ENCODE peak calls at places on chromosomes 16 and 17, in nine cellular contexts. One of them, this sample, is unnamed.

GRCh38 chr17:9330140-9330902 is 245.3 kb downstream of the STX8 start:
- DNase-seq in gastrocnemius medialis: no peak
- DNase-seq in AG09309: no peak
- DNase-seq in CD8-positive, alpha-beta memory T cell: no peak
- DNase-seq in lower leg skin: no peak
- DNase-seq in suprapubic skin: no peak
- DNase-seq in GM12864: no peak
- DNase-seq in mesendoderm: peak; percentile 51
- DNase-seq in cardiac muscle cell: no peak
- DNase-seq in this sample: no peak

GRCh38 chr17:75835315-75835987 is 8.8 kb downstream of the UNC13D start:
- DNase-seq in lower leg skin: no peak
- DNase-seq in AG09309: no peak
- DNase-seq in gastrocnemius medialis: no peak
- DNase-seq in GM12864: no peak
- DNase-seq in CD8-positive, alpha-beta memory T cell: no peak
- DNase-seq in suprapubic skin: no peak
- DNase-seq in cardiac muscle cell: peak; percentile 36
- DNase-seq in mesendoderm: no peak
- DNase-seq in this sample: peak; percentile 72

GRCh38 chr16:68370921-68371651 is 60.3 kb downstream of the PRMT7 start:
- DNase-seq in gastrocnemius medialis: no peak
- DNase-seq in cardiac muscle cell: no peak
- DNase-seq in CD8-positive, alpha-beta memory T cell: peak; percentile 72
- DNase-seq in AG09309: no peak
- DNase-seq in GM12864: no peak
- DNase-seq in suprapubic skin: no peak
- DNase-seq in lower leg skin: no peak
- DNase-seq in mesendoderm: no peak
- DNase-seq in this sample: no peak

GRCh38 chr17:33927732-33928133 is 327.4 kb upstream of the CCL2 start:
- DNase-seq in mesendoderm: peak; percentile 50
- DNase-seq in suprapubic skin: no peak
- DNase-seq in AG09309: no peak
- DNase-seq in GM12864: no peak
- DNase-seq in lower leg skin: no peak
- DNase-seq in CD8-positive, alpha-beta memory T cell: no peak
- DNase-seq in gastrocnemius medialis: no peak
- DNase-seq in cardiac muscle cell: peak; percentile 6
- DNase-seq in this sample: peak; percentile 0

GRCh38 chr16:88539261-88539651 is 30.9 kb upstream of the ZC3H18 start:
- DNase-seq in lower leg skin: no peak
- DNase-seq in CD8-positive, alpha-beta memory T cell: no peak
- DNase-seq in mesendoderm: no peak
- DNase-seq in suprapubic skin: no peak
- DNase-seq in GM12864: no peak
- DNase-seq in cardiac muscle cell: no peak
- DNase-seq in gastrocnemius medialis: no peak
- DNase-seq in AG09309: no peak
- DNase-seq in this sample: no peak

GRCh38 chr16:1159325-1159972 is 6.5 kb downstream of the CACNA1H start:
- DNase-seq in cardiac muscle cell: no peak
- DNase-seq in gastrocnemius medialis: no peak
- DNase-seq in mesendoderm: no peak
- DNase-seq in lower leg skin: no peak
- DNase-seq in CD8-positive, alpha-beta memory T cell: no peak
- DNase-seq in suprapubic skin: no peak
- DNase-seq in AG09309: no peak
- DNase-seq in GM12864: no peak
- DNase-seq in this sample: no peak

GRCh38 chr16:21001262-21001661 is 100.7 kb downstream of the LYRM1 start:
- DNase-seq in gastrocnemius medialis: no peak
- DNase-seq in mesendoderm: peak; percentile 49
- DNase-seq in suprapubic skin: no peak
- DNase-seq in AG09309: no peak
- DNase-seq in cardiac muscle cell: peak; percentile 26
- DNase-seq in GM12864: no peak
- DNase-seq in lower leg skin: no peak
- DNase-seq in CD8-positive, alpha-beta memory T cell: no peak
- DNase-seq in this sample: peak; percentile 39

GRCh38 chr17:82631544-82631943 is 16.7 kb downstream of the WDR45B start:
- DNase-seq in AG09309: no peak
- DNase-seq in GM12864: no peak
- DNase-seq in lower leg skin: no peak
- DNase-seq in suprapubic skin: no peak
- DNase-seq in gastrocnemius medialis: no peak
- DNase-seq in CD8-positive, alpha-beta memory T cell: no peak
- DNase-seq in cardiac muscle cell: no peak
- DNase-seq in mesendoderm: no peak
- DNase-seq in this sample: no peak

GRCh38 chr17:17748604-17749003 is 67.3 kb downstream of the RAI1 start:
- DNase-seq in gastrocnemius medialis: no peak
- DNase-seq in CD8-positive, alpha-beta memory T cell: no peak
- DNase-seq in AG09309: no peak
- DNase-seq in suprapubic skin: no peak
- DNase-seq in GM12864: no peak
- DNase-seq in cardiac muscle cell: no peak
- DNase-seq in mesendoderm: no peak
- DNase-seq in lower leg skin: no peak
- DNase-seq in this sample: no peak

GRCh38 chr17:17749921-17750320 is 68.7 kb downstream of the RAI1 start:
- DNase-seq in AG09309: no peak
- DNase-seq in gastrocnemius medialis: no peak
- DNase-seq in mesendoderm: peak; percentile 95
- DNase-seq in lower leg skin: no peak
- DNase-seq in cardiac muscle cell: peak; percentile 38
- DNase-seq in GM12864: peak; percentile 66
- DNase-seq in suprapubic skin: no peak
- DNase-seq in CD8-positive, alpha-beta memory T cell: peak; percentile 67
- DNase-seq in this sample: peak; percentile 89

GRCh38 chr17:17750881-17751280 is 69.6 kb downstream of the RAI1 start:
- DNase-seq in lower leg skin: no peak
- DNase-seq in GM12864: peak; percentile 73
- DNase-seq in CD8-positive, alpha-beta memory T cell: peak; percentile 74
- DNase-seq in AG09309: no peak
- DNase-seq in gastrocnemius medialis: no peak
- DNase-seq in suprapubic skin: no peak
- DNase-seq in cardiac muscle cell: no peak
- DNase-seq in mesendoderm: no peak
- DNase-seq in this sample: no peak

GRCh38 chr17:17748179-17748578 is 66.9 kb downstream of the RAI1 start:
- DNase-seq in lower leg skin: no peak
- DNase-seq in mesendoderm: no peak
- DNase-seq in suprapubic skin: no peak
- DNase-seq in GM12864: no peak
- DNase-seq in CD8-positive, alpha-beta memory T cell: no peak
- DNase-seq in gastrocnemius medialis: no peak
- DNase-seq in AG09309: no peak
- DNase-seq in cardiac muscle cell: no peak
- DNase-seq in this sample: peak; percentile 30

GRCh38 chr17:17749025-17749772 is 67.9 kb downstream of the RAI1 start:
- DNase-seq in AG09309: no peak
- DNase-seq in gastrocnemius medialis: no peak
- DNase-seq in mesendoderm: peak; percentile 37
- DNase-seq in GM12864: no peak
- DNase-seq in CD8-positive, alpha-beta memory T cell: no peak
- DNase-seq in cardiac muscle cell: no peak
- DNase-seq in suprapubic skin: no peak
- DNase-seq in lower leg skin: no peak
- DNase-seq in this sample: peak; percentile 90
- H3K4me3 ChIP-seq in AG09309: no peak overlapping the region
- H3K4me3 ChIP-seq in gastrocnemius medialis: no peak overlapping the region
- H3K4me3 ChIP-seq in mesendoderm: no peak overlapping the region
- H3K4me3 ChIP-seq in GM12864: peak overlapping the region; percentile 53
- H3K4me3 ChIP-seq in CD8-positive, alpha-beta memory T cell: no peak overlapping the region
- H3K4me3 ChIP-seq in cardiac muscle cell: no peak overlapping the region
- H3K4me3 ChIP-seq in suprapubic skin: no peak overlapping the region
- H3K4me3 ChIP-seq in lower leg skin: no peak overlapping the region
- H3K4me3 ChIP-seq in this sample: peak overlapping the region; percentile 10

GRCh38 chr17:73304438-73304837 is 7.4 kb downstream of the CDC42EP4 start:
- DNase-seq in gastrocnemius medialis: no peak
- DNase-seq in CD8-positive, alpha-beta memory T cell: no peak
- DNase-seq in GM12864: no peak
- DNase-seq in AG09309: no peak
- DNase-seq in cardiac muscle cell: no peak
- DNase-seq in mesendoderm: peak; percentile 59
- DNase-seq in suprapubic skin: no peak
- DNase-seq in lower leg skin: no peak
- DNase-seq in this sample: no peak
- H3K4me3 ChIP-seq in gastrocnemius medialis: peak overlapping the region; percentile 51
- H3K4me3 ChIP-seq in CD8-positive, alpha-beta memory T cell: no peak overlapping the region
- H3K4me3 ChIP-seq in GM12864: no peak overlapping the region
- H3K4me3 ChIP-seq in AG09309: no peak overlapping the region
- H3K4me3 ChIP-seq in cardiac muscle cell: no peak overlapping the region
- H3K4me3 ChIP-seq in mesendoderm: no peak overlapping the region
- H3K4me3 ChIP-seq in suprapubic skin: peak overlapping the region; percentile 43
- H3K4me3 ChIP-seq in lower leg skin: no peak overlapping the region
- H3K4me3 ChIP-seq in this sample: no peak overlapping the region

GRCh38 chr16:55656695-55657092 is 906 bp downstream of the SLC6A2 start:
- DNase-seq in lower leg skin: no peak
- DNase-seq in cardiac muscle cell: no peak
- DNase-seq in GM12864: no peak
- DNase-seq in CD8-positive, alpha-beta memory T cell: no peak
- DNase-seq in AG09309: no peak
- DNase-seq in mesendoderm: peak; percentile 39
- DNase-seq in suprapubic skin: no peak
- DNase-seq in gastrocnemius medialis: no peak
- DNase-seq in this sample: no peak

GRCh38 chr16:55655381-55655708 is 443 bp upstream of the SLC6A2 start:
- DNase-seq in GM12864: no peak
- DNase-seq in gastrocnemius medialis: no peak
- DNase-seq in suprapubic skin: no peak
- DNase-seq in mesendoderm: no peak
- DNase-seq in AG09309: no peak
- DNase-seq in CD8-positive, alpha-beta memory T cell: no peak
- DNase-seq in cardiac muscle cell: no peak
- DNase-seq in lower leg skin: no peak
- DNase-seq in this sample: no peak

GRCh38 chr16:55657616-55658015 is 1.8 kb downstream of the SLC6A2 start:
- DNase-seq in CD8-positive, alpha-beta memory T cell: no peak
- DNase-seq in gastrocnemius medialis: no peak
- DNase-seq in suprapubic skin: no peak
- DNase-seq in GM12864: no peak
- DNase-seq in AG09309: no peak
- DNase-seq in cardiac muscle cell: no peak
- DNase-seq in lower leg skin: no peak
- DNase-seq in mesendoderm: no peak
- DNase-seq in this sample: no peak

GRCh38 chr16:55653106-55653505 is 2.7 kb upstream of the SLC6A2 start:
- DNase-seq in suprapubic skin: no peak
- DNase-seq in lower leg skin: no peak
- DNase-seq in GM12864: no peak
- DNase-seq in CD8-positive, alpha-beta memory T cell: no peak
- DNase-seq in mesendoderm: no peak
- DNase-seq in AG09309: no peak
- DNase-seq in cardiac muscle cell: no peak
- DNase-seq in gastrocnemius medialis: no peak
- DNase-seq in this sample: no peak

DNA sequence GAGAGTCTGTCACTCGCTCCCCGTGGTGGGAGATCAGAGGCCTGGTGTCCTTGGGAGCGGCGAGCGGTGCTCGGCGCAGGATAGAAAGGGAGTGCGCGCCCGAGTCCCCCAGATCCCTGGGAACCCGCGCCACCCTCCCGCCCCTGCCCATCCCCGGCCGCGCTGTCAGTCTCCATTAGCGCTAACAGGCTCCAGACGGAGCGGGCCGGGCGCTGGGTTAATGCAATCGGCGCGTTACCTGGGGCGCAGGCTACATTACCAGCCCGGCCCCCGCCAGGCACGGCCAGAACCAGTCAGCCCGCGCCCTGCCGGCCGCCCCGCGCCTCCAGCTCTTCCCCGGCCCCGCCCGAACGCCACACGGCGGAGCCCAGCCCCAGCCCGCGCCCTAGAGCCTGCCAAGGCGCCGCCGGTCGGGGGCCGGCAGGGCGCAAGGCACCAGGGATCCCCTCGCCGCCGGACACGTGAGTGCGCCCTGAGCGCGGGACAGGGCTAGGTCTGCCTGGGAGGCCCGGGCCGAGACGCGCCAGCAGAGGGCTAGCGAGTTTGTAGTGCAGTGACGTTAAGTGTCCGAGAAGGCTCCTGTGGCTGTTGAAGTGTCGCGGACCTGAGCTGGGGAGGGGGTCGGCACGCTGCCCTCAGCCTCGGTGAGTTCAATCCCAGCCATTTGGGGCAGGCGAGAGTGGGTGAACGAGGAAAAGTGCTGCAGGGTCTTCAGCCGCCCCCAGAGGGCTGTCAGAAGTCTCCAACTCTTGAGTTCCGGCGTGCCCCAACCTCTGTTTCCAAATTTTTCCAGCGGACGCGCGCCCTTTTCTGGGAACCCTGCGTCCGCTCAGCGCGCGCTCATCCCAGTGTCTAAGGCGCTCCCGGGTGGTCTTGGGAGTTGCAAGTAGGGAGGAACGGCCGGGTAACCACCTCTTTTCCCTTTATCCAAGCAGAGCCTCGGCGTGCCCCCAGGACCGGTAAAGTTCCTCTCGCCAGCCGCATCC is at the start of gene SLC6A2:
- DNase-seq in lower leg skin: no peak
- DNase-seq in gastrocnemius medialis: no peak
- DNase-seq in suprapubic skin: no peak
- DNase-seq in GM12864: no peak
- DNase-seq in mesendoderm: peak; percentile 78
- DNase-seq in cardiac muscle cell: no peak
- DNase-seq in AG09309: no peak
- DNase-seq in CD8-positive, alpha-beta memory T cell: no peak
- DNase-seq in this sample: peak; percentile 14
- H3K4me3 ChIP-seq in lower leg skin: peak within 1 kb of the TSS; percentile 8
- H3K4me3 ChIP-seq in gastrocnemius medialis: peak within 1 kb of the TSS; percentile 13
- H3K4me3 ChIP-seq in suprapubic skin: peak within 1 kb of the TSS; percentile 50
- H3K4me3 ChIP-seq in GM12864: no peak within 1 kb of the TSS
- H3K4me3 ChIP-seq in mesendoderm: peak within 1 kb of the TSS; percentile 7
- H3K4me3 ChIP-seq in cardiac muscle cell: peak within 1 kb of the TSS; percentile 22
- H3K4me3 ChIP-seq in AG09309: no peak within 1 kb of the TSS
- H3K4me3 ChIP-seq in CD8-positive, alpha-beta memory T cell: no peak within 1 kb of the TSS
- H3K4me3 ChIP-seq in this sample: no peak within 1 kb of the TSS

GRCh38 chr17:72635034-72635654 is 457.3 kb downstream of the SLC39A11 start:
- DNase-seq in mesendoderm: no peak
- DNase-seq in CD8-positive, alpha-beta memory T cell: no peak
- DNase-seq in lower leg skin: no peak
- DNase-seq in AG09309: no peak
- DNase-seq in GM12864: no peak
- DNase-seq in suprapubic skin: no peak
- DNase-seq in cardiac muscle cell: no peak
- DNase-seq in gastrocnemius medialis: no peak
- DNase-seq in this sample: no peak

GRCh38 chr17:72642720-72643119 is 449.8 kb downstream of the SLC39A11 start:
- DNase-seq in suprapubic skin: no peak
- DNase-seq in lower leg skin: no peak
- DNase-seq in gastrocnemius medialis: no peak
- DNase-seq in mesendoderm: no peak
- DNase-seq in GM12864: no peak
- DNase-seq in AG09309: no peak
- DNase-seq in cardiac muscle cell: no peak
- DNase-seq in CD8-positive, alpha-beta memory T cell: no peak
- DNase-seq in this sample: no peak

GRCh38 chr17:72643575-72644216 is 448.8 kb downstream of the SLC39A11 start:
- DNase-seq in lower leg skin: no peak
- DNase-seq in cardiac muscle cell: no peak
- DNase-seq in CD8-positive, alpha-beta memory T cell: no peak
- DNase-seq in suprapubic skin: no peak
- DNase-seq in GM12864: no peak
- DNase-seq in AG09309: no peak
- DNase-seq in mesendoderm: no peak
- DNase-seq in gastrocnemius medialis: no peak
- DNase-seq in this sample: no peak

GRCh38 chr17:72640415-72641165 is 451.9 kb downstream of the SLC39A11 start:
- DNase-seq in GM12864: no peak
- DNase-seq in suprapubic skin: no peak
- DNase-seq in CD8-positive, alpha-beta memory T cell: no peak
- DNase-seq in AG09309: no peak
- DNase-seq in gastrocnemius medialis: no peak
- DNase-seq in lower leg skin: no peak
- DNase-seq in cardiac muscle cell: peak; percentile 13
- DNase-seq in mesendoderm: no peak
- DNase-seq in this sample: no peak

GRCh38 chr17:72639711-72640110 is 452.8 kb downstream of the SLC39A11 start:
- DNase-seq in CD8-positive, alpha-beta memory T cell: no peak
- DNase-seq in GM12864: no peak
- DNase-seq in cardiac muscle cell: no peak
- DNase-seq in gastrocnemius medialis: no peak
- DNase-seq in mesendoderm: no peak
- DNase-seq in suprapubic skin: no peak
- DNase-seq in lower leg skin: no peak
- DNase-seq in AG09309: no peak
- DNase-seq in this sample: no peak
- H3K4me3 ChIP-seq in CD8-positive, alpha-beta memory T cell: no peak overlapping the region
- H3K4me3 ChIP-seq in GM12864: no peak overlapping the region
- H3K4me3 ChIP-seq in cardiac muscle cell: no peak overlapping the region
- H3K4me3 ChIP-seq in gastrocnemius medialis: no peak overlapping the region
- H3K4me3 ChIP-seq in mesendoderm: no peak overlapping the region
- H3K4me3 ChIP-seq in suprapubic skin: no peak overlapping the region
- H3K4me3 ChIP-seq in lower leg skin: no peak overlapping the region
- H3K4me3 ChIP-seq in AG09309: no peak overlapping the region
- H3K4me3 ChIP-seq in this sample: no peak overlapping the region